ENCODE peak calls at places on chromosomes 13 and 19, in seven cellular contexts. V is sigmoid colon, I is ovary, G is H1, K is GM23338, H is tibial artery, U is PC-3. R is an unnamed sample.
A peak's percentile ranks its signal among the peaks of the same experiment; 100 is the strongest.

GRCh38 chr19:57559008-57559403 is 657 bp downstream of the ZNF550 start:
- DNase-seq in K (peak; percentile 55), H (no peak), U (peak; percentile 30), G (no peak), V (no peak), I (no peak), R (peak; percentile 65)

GRCh38 chr13:100175078-100175802 is 86.3 kb downstream of the PCCA start:
- DNase-seq in I (no peak), K (no peak), H (no peak), G (no peak), V (no peak), U (no peak), R (peak; percentile 13)

GRCh38 chr19:34327851-34328250 is 37.1 kb upstream of the GPI start:
- DNase-seq in K (no peak), G (no peak), U (no peak), V (no peak), H (no peak), I (no peak), R (no peak)

GRCh38 chr13:75691183-75691582 is 55.1 kb downstream of the LMO7 start:
- DNase-seq in U (peak; percentile 92), V (no peak), G (no peak), K (no peak), H (no peak), I (no peak), R (no peak)

GRCh38 chr13:112587359-112587766 is 590 bp downstream of the TUBGCP3 start:
- DNase-seq in K (peak; percentile 76), H (peak; percentile 90), U (peak; percentile 74), V (peak; percentile 95), I (peak; percentile 93), G (no peak), R (peak; percentile 97)

GRCh38 chr19:19997656-19998268 is 41.5 kb downstream of the ZNF682 start:
- DNase-seq in I (no peak), K (peak; percentile 81), G (peak; percentile 47), U (no peak), V (no peak), H (no peak), R (peak; percentile 66)

GRCh38 chr19:32421589-32422361 is 16.2 kb downstream of the DPY19L3 start:
- DNase-seq in V (no peak), I (no peak), U (no peak), K (no peak), H (no peak), G (no peak), R (no peak)

GRCh38 chr19:10450853-10451609 is 30.7 kb downstream of the PDE4A start:
- DNase-seq in K (peak; percentile 95), G (peak; percentile 31), V (no peak), U (peak; percentile 44), H (no peak), I (no peak), R (peak; percentile 95)

GRCh38 chr13:74274946-74275345 is 140.7 kb upstream of the KLF12 start:
- DNase-seq in K (no peak), V (no peak), H (no peak), I (no peak), U (no peak), G (no peak), R (no peak)

GRCh38 chr13:100668408-100668807 is 6.2 kb downstream of the TMTC4 start:
- DNase-seq in H (no peak), U (peak; percentile 23), V (no peak), I (no peak), K (no peak), G (no peak), R (no peak)

GRCh38 chr19:35346193-35347052 is 1.3 kb upstream of the FFAR1 start:
- DNase-seq in V (peak; percentile 53), K (no peak), U (no peak), I (no peak), G (no peak), H (peak; percentile 54), R (peak; percentile 30)

GRCh38 chr13:46504036-46504435 is 48.9 kb upstream of the LRCH1 start:
- DNase-seq in K (no peak), H (no peak), V (no peak), I (no peak), G (no peak), U (no peak), R (no peak)

GRCh38 chr13:50699874-50700663 is 143.4 kb downstream of the DLEU7 start:
- DNase-seq in I (no peak), U (no peak), K (peak; percentile 12), H (no peak), G (no peak), V (no peak), R (no peak)

GRCh38 chr13:98626298-98626940 is 49.5 kb upstream of the STK24 start:
- DNase-seq in I (no peak), G (no peak), V (no peak), H (no peak), K (no peak), U (no peak), R (no peak)

GRCh38 chr19:2573916-2574315 is 98.0 kb downstream of the GADD45B start:
- DNase-seq in G (no peak), V (peak; percentile 58), H (peak; percentile 67), U (no peak), I (no peak), K (no peak), R (peak; percentile 40)

GRCh38 chr19:14369399-14370168 is 11.7 kb upstream of the ADGRE5 start:
- DNase-seq in I (no peak), U (no peak), V (no peak), K (no peak), H (peak; percentile 86), G (no peak), R (no peak)

GRCh38 chr13:94387047-94387446 is 92.4 kb downstream of the DCT start:
- DNase-seq in V (no peak), U (no peak), K (peak; percentile 24), G (no peak), H (no peak), I (no peak), R (no peak)

GRCh38 chr13:111668451-111668850 is 348.0 kb downstream of the TEX29 start:
- DNase-seq in G (no peak), I (peak; percentile 1), K (no peak), U (no peak), V (no peak), H (no peak), R (no peak)

GRCh38 chr19:44749318-44749717 is 810 bp downstream of the BCL3 start:
- DNase-seq in K (no peak), G (no peak), H (no peak), I (no peak), V (no peak), U (no peak), R (no peak)

GRCh38 chr13:30097695-30098094 is 209.7 kb downstream of the KATNAL1 start:
- DNase-seq in G (no peak), I (no peak), V (no peak), U (no peak), K (no peak), H (no peak), R (no peak)

GRCh38 chr13:48827709-48828108 is 148.0 kb upstream of the FNDC3A start:
- DNase-seq in V (no peak), G (no peak), H (no peak), U (no peak), K (no peak), I (no peak), R (no peak)

GRCh38 chr13:26708007-26708297 is 52.6 kb downstream of the GPR12 start:
- DNase-seq in V (no peak), G (no peak), U (no peak), H (no peak), I (no peak), K (no peak), R (no peak)

DNA sequence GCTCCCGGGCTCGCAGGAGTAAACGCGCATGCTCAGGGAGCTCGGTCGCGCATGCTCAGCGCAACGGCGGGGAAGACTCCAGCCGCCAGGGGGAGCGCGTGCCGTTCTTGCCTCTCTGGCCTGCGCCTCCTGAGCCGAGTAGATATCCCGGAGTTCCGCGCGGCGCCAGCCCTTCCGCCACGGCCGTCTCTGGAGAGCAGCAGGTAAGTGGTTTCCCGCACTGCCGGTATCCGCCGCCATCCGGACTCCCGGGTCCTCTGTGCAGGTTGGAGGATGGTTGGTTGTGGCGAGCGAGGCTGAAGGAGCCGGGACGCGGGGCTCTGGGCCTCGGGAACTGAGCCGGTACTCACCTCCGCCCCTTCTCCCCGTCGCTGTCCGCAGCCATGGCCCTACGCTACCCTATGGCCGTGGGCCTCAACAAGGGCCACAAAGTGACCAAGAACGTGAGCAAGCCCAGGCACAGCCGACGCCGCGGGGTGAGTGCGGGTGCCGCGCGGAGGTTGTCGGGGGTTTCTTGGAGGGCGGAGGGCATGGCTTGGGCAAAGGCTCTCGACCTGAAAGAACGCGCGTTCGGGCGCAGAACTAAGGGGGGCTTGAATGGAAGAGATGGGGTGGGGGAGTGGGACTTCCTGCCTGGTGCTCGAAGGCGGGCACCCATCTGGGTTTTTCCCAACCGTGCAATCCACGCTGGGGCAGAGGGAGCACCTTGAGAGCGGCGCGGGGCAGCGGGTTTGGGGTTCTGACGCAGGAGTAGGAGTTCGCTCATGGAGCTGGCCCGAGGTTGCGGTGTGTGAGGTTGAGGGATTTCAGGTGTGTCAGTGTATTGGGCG is at the start of gene RPL36:
- DNase-seq in K (peak; percentile 97), G (peak; percentile 90), U (peak; percentile 99), I (peak; percentile 97), H (peak; percentile 99), V (peak; percentile 99), R (peak; percentile 99)
- H3K4me3 ChIP-seq in K (peak within 1 kb of the TSS; percentile 100), G (peak within 1 kb of the TSS; percentile 82), U (peak within 1 kb of the TSS; percentile 97), I (peak within 1 kb of the TSS; percentile 78), H (peak within 1 kb of the TSS; percentile 64), V (peak within 1 kb of the TSS; percentile 61), R (peak within 1 kb of the TSS; percentile 80)

DNA sequence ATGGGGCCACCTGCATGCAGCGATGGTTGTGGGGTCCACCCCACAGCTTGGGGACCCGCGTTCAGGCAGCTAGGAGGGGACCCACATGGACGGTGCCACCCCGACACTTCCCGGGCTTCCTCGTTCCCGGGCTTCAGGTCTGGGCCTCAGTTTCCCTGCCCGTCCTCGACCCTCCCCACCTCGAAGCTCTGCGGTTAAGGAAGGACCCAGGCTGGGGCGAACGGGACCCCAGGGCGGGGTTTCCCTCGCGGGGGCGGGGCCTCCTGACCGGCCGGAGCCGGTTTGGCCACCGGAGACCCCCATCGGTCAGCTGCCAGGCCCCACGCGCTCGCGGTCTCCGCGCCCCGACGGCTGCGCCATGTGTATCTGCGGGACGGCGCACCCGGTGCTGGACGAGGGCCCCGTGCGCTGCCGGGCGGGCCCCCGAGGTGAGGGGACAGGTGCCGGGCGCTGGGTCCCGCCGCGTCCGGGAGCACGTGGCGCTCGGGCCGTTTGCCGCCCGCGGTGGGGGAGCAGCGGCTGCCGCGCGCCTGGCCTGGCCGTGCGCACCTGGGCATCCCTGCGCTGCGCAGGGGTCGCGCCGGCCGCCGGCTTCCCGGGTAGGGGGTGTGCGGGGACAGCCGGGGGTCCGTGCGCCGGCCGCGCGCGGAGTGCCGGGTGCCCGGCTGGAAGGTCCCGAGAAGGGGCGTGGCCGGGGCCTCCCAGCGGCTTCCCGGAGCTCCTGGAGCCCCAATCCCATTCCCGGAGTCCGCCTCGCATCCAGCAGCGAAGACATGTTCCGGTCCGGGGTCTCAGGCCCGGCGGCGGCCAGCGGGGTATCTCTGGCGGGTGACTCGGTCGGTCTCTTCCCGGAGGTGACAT is 4.2 kb downstream of the ARHGAP45 start:
- DNase-seq in I (no peak), H (no peak), G (no peak), U (no peak), K (peak; percentile 80), V (no peak), R (peak; percentile 95)
- H3K27me3 ChIP-seq in I (peaks cover 20% of the 10 kb centered on the region), H (peaks cover 70% of the 10 kb centered on the region), G (peaks cover 19% of the 10 kb centered on the region), U (no peaks in the 10 kb centered on the region), K (peaks cover 10% of the 10 kb centered on the region), V (peaks cover 34% of the 10 kb centered on the region), R (peaks cover 34% of the 10 kb centered on the region)

GRCh38 chr19:40341601-40342482 is 6.4 kb downstream of the C19orf47 start:
- DNase-seq in K (no peak), H (peak; percentile 87), I (no peak), U (no peak), V (no peak), G (no peak), R (no peak)
- H3K4me3 ChIP-seq in K (no peak overlapping the region), H (peak overlapping the region; percentile 49), I (no peak overlapping the region), U (no peak overlapping the region), V (no peak overlapping the region), G (no peak overlapping the region), R (no peak overlapping the region)

GRCh38 chr19:50928841-50929240 is 17.6 kb upstream of the KLK4 start:
- DNase-seq in I (no peak), K (peak; percentile 48), H (no peak), V (no peak), U (peak; percentile 46), G (no peak), R (no peak)
- H3K27me3 ChIP-seq in I (no peaks in the 10 kb centered on the region), K (no peaks in the 10 kb centered on the region), H (peaks cover 25% of the 10 kb centered on the region), V (no peaks in the 10 kb centered on the region), U (no peaks in the 10 kb centered on the region), G (peaks cover 2% of the 10 kb centered on the region), R (no peaks in the 10 kb centered on the region)

R was measured in H7.